ENCODE peak calls at places on chromosomes 1 and 21, in five cellular contexts. One of them, this sample, is unnamed.

GRCh38 chr1:192739476-192740184 is 69.2 kb upstream of the RGS2 start:
- DNase-seq in NCI-H2081 treated with DMSO at 0.1 percent for 48 hours: no peak
- DNase-seq in lower lobe of right lung: no peak
- DNase-seq in tibial nerve: no peak
- DNase-seq in esophagus muscularis mucosa: no peak
- DNase-seq in this sample: no peak

GRCh38 chr1:51982161-51982560 is 8.3 kb downstream of the RAB3B start:
- DNase-seq in tibial nerve: no peak
- DNase-seq in esophagus muscularis mucosa: no peak
- DNase-seq in lower lobe of right lung: no peak
- DNase-seq in NCI-H2081 treated with DMSO at 0.1 percent for 48 hours: no peak
- DNase-seq in this sample: no peak

GRCh38 chr1:86502721-86503430 is 34.1 kb downstream of the CLCA1 start:
- DNase-seq in lower lobe of right lung: no peak
- DNase-seq in tibial nerve: no peak
- DNase-seq in NCI-H2081 treated with DMSO at 0.1 percent for 48 hours: no peak
- DNase-seq in esophagus muscularis mucosa: no peak
- DNase-seq in this sample: no peak

GRCh38 chr1:201882665-201883132 is 6.0 kb upstream of the SHISA4 start:
- DNase-seq in lower lobe of right lung: no peak
- DNase-seq in esophagus muscularis mucosa: no peak
- DNase-seq in NCI-H2081 treated with DMSO at 0.1 percent for 48 hours: no peak
- DNase-seq in tibial nerve: no peak
- DNase-seq in this sample: peak; percentile 74

GRCh38 chr1:159015440-159015909 is 5.8 kb downstream of the IFI16 start:
- DNase-seq in tibial nerve: no peak
- DNase-seq in NCI-H2081 treated with DMSO at 0.1 percent for 48 hours: no peak
- DNase-seq in lower lobe of right lung: peak; percentile 70
- DNase-seq in esophagus muscularis mucosa: no peak
- DNase-seq in this sample: peak; percentile 30

GRCh38 chr1:234708700-234709395 is 98.9 kb upstream of the IRF2BP2 start:
- DNase-seq in esophagus muscularis mucosa: no peak
- DNase-seq in tibial nerve: no peak
- DNase-seq in lower lobe of right lung: no peak
- DNase-seq in NCI-H2081 treated with DMSO at 0.1 percent for 48 hours: no peak
- DNase-seq in this sample: no peak

GRCh38 chr1:181143081-181143859 is 54.8 kb downstream of the IER5 start:
- DNase-seq in esophagus muscularis mucosa: no peak
- DNase-seq in lower lobe of right lung: no peak
- DNase-seq in tibial nerve: no peak
- DNase-seq in NCI-H2081 treated with DMSO at 0.1 percent for 48 hours: no peak
- DNase-seq in this sample: no peak

GRCh38 chr1:11168731-11169130 is 20.4 kb upstream of the ANGPTL7 start:
- DNase-seq in tibial nerve: no peak
- DNase-seq in NCI-H2081 treated with DMSO at 0.1 percent for 48 hours: no peak
- DNase-seq in lower lobe of right lung: no peak
- DNase-seq in esophagus muscularis mucosa: no peak
- DNase-seq in this sample: no peak

GRCh38 chr1:157117527-157118057 is 18.0 kb upstream of the ETV3L start:
- DNase-seq in esophagus muscularis mucosa: no peak
- DNase-seq in NCI-H2081 treated with DMSO at 0.1 percent for 48 hours: no peak
- DNase-seq in lower lobe of right lung: no peak
- DNase-seq in tibial nerve: no peak
- DNase-seq in this sample: no peak

GRCh38 chr1:180595966-180596365 is 35.9 kb upstream of the XPR1 start:
- DNase-seq in lower lobe of right lung: no peak
- DNase-seq in esophagus muscularis mucosa: no peak
- DNase-seq in tibial nerve: no peak
- DNase-seq in NCI-H2081 treated with DMSO at 0.1 percent for 48 hours: no peak
- DNase-seq in this sample: no peak

GRCh38 chr21:37060296-37060695 is 12.6 kb downstream of the PIGP start:
- DNase-seq in lower lobe of right lung: no peak
- DNase-seq in esophagus muscularis mucosa: no peak
- DNase-seq in tibial nerve: peak; percentile 29
- DNase-seq in NCI-H2081 treated with DMSO at 0.1 percent for 48 hours: peak; percentile 93
- DNase-seq in this sample: no peak

GRCh38 chr1:182259229-182259872 is 132.2 kb downstream of the GLUL start:
- DNase-seq in NCI-H2081 treated with DMSO at 0.1 percent for 48 hours: no peak
- DNase-seq in esophagus muscularis mucosa: peak; percentile 94
- DNase-seq in tibial nerve: peak; percentile 63
- DNase-seq in lower lobe of right lung: peak; percentile 67
- DNase-seq in this sample: peak; percentile 81

GRCh38 chr1:9324246-9325096 is 31.8 kb downstream of the SPSB1 start:
- DNase-seq in esophagus muscularis mucosa: no peak
- DNase-seq in NCI-H2081 treated with DMSO at 0.1 percent for 48 hours: no peak
- DNase-seq in tibial nerve: no peak
- DNase-seq in lower lobe of right lung: no peak
- DNase-seq in this sample: no peak

GRCh38 chr21:32007461-32007860 is 134.6 kb downstream of the HUNK start:
- DNase-seq in esophagus muscularis mucosa: no peak
- DNase-seq in NCI-H2081 treated with DMSO at 0.1 percent for 48 hours: no peak
- DNase-seq in lower lobe of right lung: no peak
- DNase-seq in tibial nerve: no peak
- DNase-seq in this sample: no peak

GRCh38 chr1:185483647-185484450 is 166.8 kb upstream of the IVNS1ABP start:
- DNase-seq in esophagus muscularis mucosa: no peak
- DNase-seq in NCI-H2081 treated with DMSO at 0.1 percent for 48 hours: no peak
- DNase-seq in lower lobe of right lung: no peak
- DNase-seq in tibial nerve: no peak
- DNase-seq in this sample: no peak

GRCh38 chr1:28323720-28324119 is 5.1 kb upstream of the MED18 start:
- DNase-seq in NCI-H2081 treated with DMSO at 0.1 percent for 48 hours: no peak
- DNase-seq in tibial nerve: no peak
- DNase-seq in lower lobe of right lung: no peak
- DNase-seq in esophagus muscularis mucosa: no peak
- DNase-seq in this sample: no peak

This sample was measured in ascending aorta.